ENCODE peak calls at places on chromosomes 16 and 17, in ten cellular contexts. One of them, this sample, is unnamed.

GRCh38 chr17:74758846-74759163 is 10.4 kb downstream of the NHERF1 start:
- DNase-seq in SK-N-SH: peak
- DNase-seq in A549: peak
- DNase-seq in heart right ventricle: no peak
- DNase-seq in neural progenitor cell: no peak
- DNase-seq in Peyer's patch: peak
- DNase-seq in fibroblast of lung: no peak
- DNase-seq in CD8-positive, alpha-beta T cell: no peak
- DNase-seq in heart left ventricle: peak
- DNase-seq in lung: no peak
- DNase-seq in this sample: no peak

GRCh38 chr16:78388920-78389564 is 289.6 kb downstream of the WWOX start:
- DNase-seq in lung: no peak
- DNase-seq in CD8-positive, alpha-beta T cell: no peak
- DNase-seq in fibroblast of lung: no peak
- DNase-seq in heart right ventricle: no peak
- DNase-seq in neural progenitor cell: no peak
- DNase-seq in Peyer's patch: no peak
- DNase-seq in heart left ventricle: peak
- DNase-seq in SK-N-SH: no peak
- DNase-seq in A549: no peak
- DNase-seq in this sample: no peak

GRCh38 chr16:89219365-89219764 is 1.9 kb downstream of the ZNF778 start:
- DNase-seq in neural progenitor cell: no peak
- DNase-seq in SK-N-SH: no peak
- DNase-seq in fibroblast of lung: no peak
- DNase-seq in CD8-positive, alpha-beta T cell: no peak
- DNase-seq in Peyer's patch: no peak
- DNase-seq in A549: no peak
- DNase-seq in lung: no peak
- DNase-seq in heart left ventricle: no peak
- DNase-seq in heart right ventricle: no peak
- DNase-seq in this sample: no peak

GRCh38 chr17:18066866-18067265 is 20.9 kb upstream of the DRG2 start:
- DNase-seq in A549: no peak
- DNase-seq in CD8-positive, alpha-beta T cell: no peak
- DNase-seq in heart left ventricle: no peak
- DNase-seq in neural progenitor cell: no peak
- DNase-seq in SK-N-SH: no peak
- DNase-seq in fibroblast of lung: no peak
- DNase-seq in Peyer's patch: no peak
- DNase-seq in heart right ventricle: no peak
- DNase-seq in lung: no peak
- DNase-seq in this sample: no peak

GRCh38 chr17:65055280-65055707 is 1.2 kb downstream of the GNA13 start:
- DNase-seq in A549: no peak
- DNase-seq in heart right ventricle: no peak
- DNase-seq in Peyer's patch: no peak
- DNase-seq in fibroblast of lung: peak
- DNase-seq in lung: no peak
- DNase-seq in SK-N-SH: peak
- DNase-seq in neural progenitor cell: no peak
- DNase-seq in heart left ventricle: no peak
- DNase-seq in CD8-positive, alpha-beta T cell: no peak
- DNase-seq in this sample: no peak

GRCh38 chr17:3039748-3040147 is 23.7 kb downstream of the OR1D5 start:
- DNase-seq in CD8-positive, alpha-beta T cell: no peak
- DNase-seq in lung: peak
- DNase-seq in neural progenitor cell: no peak
- DNase-seq in SK-N-SH: no peak
- DNase-seq in heart right ventricle: no peak
- DNase-seq in A549: no peak
- DNase-seq in heart left ventricle: no peak
- DNase-seq in fibroblast of lung: no peak
- DNase-seq in Peyer's patch: no peak
- DNase-seq in this sample: no peak

GRCh38 chr16:74309789-74310781 is 13.5 kb downstream of the PSMD7 start:
- DNase-seq in lung: no peak
- DNase-seq in heart left ventricle: no peak
- DNase-seq in SK-N-SH: peak
- DNase-seq in Peyer's patch: no peak
- DNase-seq in heart right ventricle: no peak
- DNase-seq in fibroblast of lung: peak
- DNase-seq in A549: peak
- DNase-seq in neural progenitor cell: peak
- DNase-seq in CD8-positive, alpha-beta T cell: no peak
- DNase-seq in this sample: no peak

GRCh38 chr17:30961213-30962188 is 9.3 kb upstream of the RNF135 start:
- DNase-seq in lung: no peak
- DNase-seq in neural progenitor cell: peak
- DNase-seq in heart right ventricle: no peak
- DNase-seq in CD8-positive, alpha-beta T cell: no peak
- DNase-seq in heart left ventricle: no peak
- DNase-seq in fibroblast of lung: peak
- DNase-seq in A549: no peak
- DNase-seq in Peyer's patch: no peak
- DNase-seq in SK-N-SH: no peak
- DNase-seq in this sample: no peak

GRCh38 chr16:72872966-72873365 is 175.0 kb downstream of the ZFHX3 start:
- DNase-seq in fibroblast of lung: no peak
- DNase-seq in A549: no peak
- DNase-seq in heart left ventricle: no peak
- DNase-seq in neural progenitor cell: no peak
- DNase-seq in CD8-positive, alpha-beta T cell: no peak
- DNase-seq in Peyer's patch: no peak
- DNase-seq in lung: no peak
- DNase-seq in heart right ventricle: no peak
- DNase-seq in SK-N-SH: no peak
- DNase-seq in this sample: no peak

DNA sequence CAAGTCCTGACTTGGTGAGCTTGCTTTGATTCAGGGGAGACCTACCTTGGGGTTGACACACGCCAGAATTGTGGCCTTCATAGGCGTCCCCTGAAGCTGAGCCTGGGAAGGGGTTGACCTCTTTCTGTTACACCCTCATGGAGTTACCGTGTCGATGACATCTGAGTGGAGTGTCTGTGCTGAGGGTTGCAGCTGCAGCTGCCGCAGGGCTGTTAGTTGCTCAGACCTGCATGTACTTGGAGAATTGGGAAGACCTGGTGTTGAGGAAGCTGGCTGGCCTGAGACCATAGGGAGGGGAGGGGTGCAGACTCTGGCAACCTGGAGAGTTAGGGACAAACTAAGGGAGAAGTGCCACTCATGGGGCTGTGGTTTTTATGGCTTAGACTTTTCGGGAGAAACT is 9.6 kb downstream of the GSE1 start:
- DNase-seq in heart left ventricle: no peak
- DNase-seq in A549: no peak
- DNase-seq in heart right ventricle: no peak
- DNase-seq in lung: no peak
- DNase-seq in Peyer's patch: no peak
- DNase-seq in CD8-positive, alpha-beta T cell: no peak
- DNase-seq in fibroblast of lung: no peak
- DNase-seq in SK-N-SH: no peak
- DNase-seq in neural progenitor cell: no peak
- DNase-seq in this sample: no peak
- H3K27ac ChIP-seq in heart left ventricle: no peak
- H3K27ac ChIP-seq in A549: no peak
- H3K27ac ChIP-seq in heart right ventricle: no peak
- H3K27ac ChIP-seq in lung: no peak
- H3K27ac ChIP-seq in Peyer's patch: no peak
- H3K27ac ChIP-seq in CD8-positive, alpha-beta T cell: no peak
- H3K27ac ChIP-seq in fibroblast of lung: no peak
- H3K27ac ChIP-seq in SK-N-SH: peak
- H3K27ac ChIP-seq in neural progenitor cell: no peak
- H3K27ac ChIP-seq in this sample: no peak

GRCh38 chr16:28208131-28208530 is 3.6 kb downstream of the XPO6 start:
- DNase-seq in Peyer's patch: no peak
- DNase-seq in neural progenitor cell: no peak
- DNase-seq in lung: no peak
- DNase-seq in CD8-positive, alpha-beta T cell: no peak
- DNase-seq in fibroblast of lung: no peak
- DNase-seq in A549: no peak
- DNase-seq in heart right ventricle: no peak
- DNase-seq in SK-N-SH: no peak
- DNase-seq in heart left ventricle: no peak
- DNase-seq in this sample: no peak
- H3K4me3 ChIP-seq in Peyer's patch: no peak
- H3K4me3 ChIP-seq in neural progenitor cell: no peak
- H3K4me3 ChIP-seq in lung: no peak
- H3K4me3 ChIP-seq in CD8-positive, alpha-beta T cell: peak
- H3K4me3 ChIP-seq in fibroblast of lung: no peak
- H3K4me3 ChIP-seq in A549: no peak
- H3K4me3 ChIP-seq in heart right ventricle: no peak
- H3K4me3 ChIP-seq in SK-N-SH: no peak
- H3K4me3 ChIP-seq in heart left ventricle: no peak
- H3K4me3 ChIP-seq in this sample: no peak

GRCh38 chr16:14199624-14200023 is 128.5 kb downstream of the MRTFB start:
- DNase-seq in heart left ventricle: no peak
- DNase-seq in CD8-positive, alpha-beta T cell: no peak
- DNase-seq in fibroblast of lung: peak
- DNase-seq in heart right ventricle: no peak
- DNase-seq in neural progenitor cell: no peak
- DNase-seq in SK-N-SH: no peak
- DNase-seq in lung: no peak
- DNase-seq in A549: no peak
- DNase-seq in Peyer's patch: no peak
- DNase-seq in this sample: no peak

GRCh38 chr16:14205666-14206065 is 134.5 kb downstream of the MRTFB start:
- DNase-seq in neural progenitor cell: no peak
- DNase-seq in Peyer's patch: no peak
- DNase-seq in SK-N-SH: no peak
- DNase-seq in fibroblast of lung: no peak
- DNase-seq in A549: no peak
- DNase-seq in CD8-positive, alpha-beta T cell: no peak
- DNase-seq in lung: no peak
- DNase-seq in heart right ventricle: no peak
- DNase-seq in heart left ventricle: no peak
- DNase-seq in this sample: no peak

GRCh38 chr16:14202095-14202494 is 131.0 kb downstream of the MRTFB start:
- DNase-seq in CD8-positive, alpha-beta T cell: no peak
- DNase-seq in neural progenitor cell: no peak
- DNase-seq in Peyer's patch: no peak
- DNase-seq in heart left ventricle: no peak
- DNase-seq in fibroblast of lung: no peak
- DNase-seq in heart right ventricle: no peak
- DNase-seq in SK-N-SH: no peak
- DNase-seq in lung: no peak
- DNase-seq in A549: no peak
- DNase-seq in this sample: no peak

GRCh38 chr16:14199199-14199598 is 128.1 kb downstream of the MRTFB start:
- DNase-seq in neural progenitor cell: no peak
- DNase-seq in CD8-positive, alpha-beta T cell: no peak
- DNase-seq in Peyer's patch: no peak
- DNase-seq in A549: no peak
- DNase-seq in heart left ventricle: no peak
- DNase-seq in lung: no peak
- DNase-seq in fibroblast of lung: no peak
- DNase-seq in SK-N-SH: no peak
- DNase-seq in heart right ventricle: no peak
- DNase-seq in this sample: no peak

DNA sequence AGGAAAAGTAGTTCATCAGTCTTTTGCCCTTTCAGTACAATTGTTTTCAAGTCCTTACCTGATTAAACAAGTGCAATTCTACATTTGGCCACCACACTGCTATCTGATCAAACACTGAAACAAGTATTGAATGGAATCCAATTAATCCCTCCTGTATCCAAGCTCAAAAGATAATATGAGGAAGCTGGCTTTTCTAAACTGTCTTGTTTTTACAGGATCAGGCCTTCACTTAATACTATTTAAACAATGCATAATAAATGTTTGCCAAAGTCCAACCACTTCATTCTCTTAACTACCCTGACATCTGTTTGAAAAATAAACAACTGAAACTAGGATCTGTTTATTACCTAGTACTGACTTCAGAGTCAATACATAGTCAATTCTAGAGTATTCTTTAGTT is 131.6 kb downstream of the MRTFB start:
- DNase-seq in heart right ventricle: no peak
- DNase-seq in A549: no peak
- DNase-seq in fibroblast of lung: peak
- DNase-seq in neural progenitor cell: peak
- DNase-seq in heart left ventricle: no peak
- DNase-seq in Peyer's patch: no peak
- DNase-seq in lung: no peak
- DNase-seq in CD8-positive, alpha-beta T cell: no peak
- DNase-seq in SK-N-SH: peak
- DNase-seq in this sample: no peak
- TF ChIP-seq CTCF in heart right ventricle: peak
- TF ChIP-seq CTCF in A549: no peak
- TF ChIP-seq CTCF in fibroblast of lung: no peak
- TF ChIP-seq CTCF in neural progenitor cell: peak
- TF ChIP-seq CTCF in heart left ventricle: peak
- TF ChIP-seq CTCF in Peyer's patch: peak
- TF ChIP-seq CTCF in lung: no peak
- TF ChIP-seq CTCF in CD8-positive, alpha-beta T cell: no peak
- TF ChIP-seq CTCF in SK-N-SH: peak
- TF ChIP-seq CTCF in this sample: no peak

DNA sequence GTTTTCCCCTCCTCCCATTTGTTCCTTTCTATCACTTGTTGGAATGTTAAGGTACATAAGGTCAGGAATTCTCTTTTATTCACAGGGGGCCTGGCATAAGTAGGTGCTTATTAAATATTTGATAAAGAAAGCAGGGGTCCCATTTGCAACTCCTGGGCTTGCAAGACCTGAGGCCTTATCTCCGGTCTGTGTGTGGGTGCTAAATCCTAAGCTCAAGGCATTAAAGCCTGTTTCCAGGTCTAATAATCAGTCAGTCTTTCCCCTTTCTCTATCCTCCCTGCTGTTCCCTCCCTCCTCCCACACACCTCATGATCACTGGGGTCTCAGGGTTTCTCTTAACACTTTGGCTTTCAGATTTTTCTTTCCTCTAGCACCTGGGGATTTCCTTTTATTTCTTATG is 17.1 kb downstream of the NTN1 start:
- DNase-seq in Peyer's patch: no peak
- DNase-seq in heart right ventricle: no peak
- DNase-seq in A549: no peak
- DNase-seq in SK-N-SH: no peak
- DNase-seq in fibroblast of lung: no peak
- DNase-seq in neural progenitor cell: no peak
- DNase-seq in CD8-positive, alpha-beta T cell: no peak
- DNase-seq in heart left ventricle: no peak
- DNase-seq in lung: no peak
- DNase-seq in this sample: no peak
- H3K27ac ChIP-seq in Peyer's patch: no peak
- H3K27ac ChIP-seq in heart right ventricle: no peak
- H3K27ac ChIP-seq in A549: no peak
- H3K27ac ChIP-seq in SK-N-SH: no peak
- H3K27ac ChIP-seq in fibroblast of lung: no peak
- H3K27ac ChIP-seq in neural progenitor cell: no peak
- H3K27ac ChIP-seq in CD8-positive, alpha-beta T cell: no peak
- H3K27ac ChIP-seq in heart left ventricle: no peak
- H3K27ac ChIP-seq in lung: no peak
- H3K27ac ChIP-seq in this sample: no peak

GRCh38 chr16:86503830-86504229 is 6.5 kb upstream of the FOXF1 start:
- DNase-seq in lung: no peak
- DNase-seq in CD8-positive, alpha-beta T cell: no peak
- DNase-seq in A549: no peak
- DNase-seq in neural progenitor cell: no peak
- DNase-seq in Peyer's patch: no peak
- DNase-seq in heart left ventricle: no peak
- DNase-seq in heart right ventricle: no peak
- DNase-seq in SK-N-SH: no peak
- DNase-seq in fibroblast of lung: no peak
- DNase-seq in this sample: no peak
- H3K4me3 ChIP-seq in lung: peak
- H3K4me3 ChIP-seq in CD8-positive, alpha-beta T cell: no peak
- H3K4me3 ChIP-seq in A549: no peak
- H3K4me3 ChIP-seq in neural progenitor cell: no peak
- H3K4me3 ChIP-seq in Peyer's patch: no peak
- H3K4me3 ChIP-seq in heart left ventricle: no peak
- H3K4me3 ChIP-seq in heart right ventricle: no peak
- H3K4me3 ChIP-seq in SK-N-SH: no peak
- H3K4me3 ChIP-seq in fibroblast of lung: no peak
- H3K4me3 ChIP-seq in this sample: no peak